ENCODE peak calls at places on chromosome 12, in four cellular contexts. One of them, this sample, is unnamed.

GRCh38 chr12:4037747-4038312 is 164.6 kb upstream of the PARP11 start:
- DNase-seq in AG08395: peak; percentile 53
- DNase-seq in hippocampal formation: peak; percentile 44
- DNase-seq in LoVo: peak; percentile 66
- DNase-seq in this sample: peak; percentile 40

GRCh38 chr12:116443706-116444589 is 115.2 kb upstream of the MAP1LC3B2 start:
- DNase-seq in AG08395: no peak
- DNase-seq in hippocampal formation: no peak
- DNase-seq in LoVo: no peak
- DNase-seq in this sample: no peak

GRCh38 chr12:131153956-131154355 is 200.2 kb downstream of the ADGRD1 start:
- DNase-seq in AG08395: no peak
- DNase-seq in LoVo: no peak
- DNase-seq in hippocampal formation: no peak
- DNase-seq in this sample: no peak

GRCh38 chr12:19482551-19483109 is 43.3 kb downstream of the AEBP2 start:
- DNase-seq in LoVo: no peak
- DNase-seq in hippocampal formation: no peak
- DNase-seq in AG08395: no peak
- DNase-seq in this sample: no peak

GRCh38 chr12:75721231-75721641 is 209.8 kb upstream of the KRR1 start:
- DNase-seq in AG08395: no peak
- DNase-seq in hippocampal formation: peak; percentile 38
- DNase-seq in LoVo: no peak
- DNase-seq in this sample: no peak

GRCh38 chr12:49972122-49972521 is 625 bp upstream of the AQP6 start:
- DNase-seq in LoVo: no peak
- DNase-seq in AG08395: no peak
- DNase-seq in hippocampal formation: no peak
- DNase-seq in this sample: no peak

GRCh38 chr12:43737646-43738045 is 20.9 kb downstream of the PUS7L start:
- DNase-seq in hippocampal formation: no peak
- DNase-seq in AG08395: peak; percentile 28
- DNase-seq in LoVo: no peak
- DNase-seq in this sample: no peak

GRCh38 chr12:57031228-57031670 is 14.9 kb upstream of the TAC3 start:
- DNase-seq in LoVo: peak; percentile 71
- DNase-seq in hippocampal formation: no peak
- DNase-seq in AG08395: no peak
- DNase-seq in this sample: no peak

This sample was measured in HuH-7.